ENCODE peak calls at places on chromosomes 6 and 20, in four cellular contexts. S, Q, G and C are unnamed samples. For H3K9me3, the result is how much of the 10 kb centered on the place peaks cover.

GRCh38 chr20:561437-562231 is 18.0 kb upstream of the CSNK2A1 start:
- DNase-seq in Q (peak), S (no peak), G (no peak), C (no peak)

GRCh38 chr6:11609324-11610071 is 71.9 kb downstream of the TMEM170B start:
- DNase-seq in Q (no peak), S (peak), G (peak), C (peak)

GRCh38 chr6:26233608-26234420 is 131.2 kb upstream of the BTN3A2 start:
- DNase-seq in G (peak), Q (peak), S (no peak), C (peak)

GRCh38 chr6:157097255-157097936 is 225.9 kb downstream of the TMEM242 start:
- DNase-seq in Q (no peak), G (no peak), S (no peak), C (no peak)

GRCh38 chr20:24699321-24700165 is 230.1 kb downstream of the SYNDIG1 start:
- DNase-seq in S (no peak), G (peak), Q (no peak), C (no peak)

GRCh38 chr20:22623211-22623610 is 38.8 kb upstream of the FOXA2 start:
- DNase-seq in S (no peak), Q (no peak), G (no peak), C (no peak)

GRCh38 chr6:130473886-130474285 is 108.1 kb downstream of the TMEM200A start:
- DNase-seq in G (no peak), S (no peak), Q (no peak), C (no peak)

GRCh38 chr20:5080384-5080877 is 39.3 kb downstream of the PCNA start:
- DNase-seq in S (peak), G (peak), Q (no peak), C (peak)

GRCh38 chr6:31862344-31863235 is at the start of gene NEU1:
- DNase-seq in G (peak), S (peak), Q (peak), C (peak)

GRCh38 chr6:91970700-91971099 is 1383.8 kb upstream of the MAP3K7 start:
- DNase-seq in S (no peak), Q (no peak), G (no peak), C (no peak)

DNA sequence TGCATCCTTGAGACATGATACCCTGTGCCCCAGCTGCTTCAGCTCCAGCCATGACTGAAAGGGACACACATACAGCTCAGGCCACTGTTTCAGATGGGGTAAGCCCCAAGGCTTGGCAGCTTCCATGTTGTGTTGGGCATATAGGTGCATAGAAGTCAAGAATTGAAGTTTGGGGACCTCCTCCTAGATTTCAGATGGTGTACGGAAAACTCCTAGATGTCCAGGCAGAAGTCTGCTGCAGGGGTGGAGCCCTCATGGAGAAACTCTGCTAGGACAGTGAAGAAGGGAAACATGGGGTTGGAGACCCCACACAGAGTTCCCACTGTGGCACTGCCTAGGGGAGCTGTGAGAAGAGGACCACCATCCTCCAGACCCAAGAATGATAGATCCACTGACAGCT is 1379.0 kb upstream of the MAP3K7 start:
- DNase-seq in S (no peak), G (no peak), Q (no peak), C (no peak)
- H3K9me3 ChIP-seq in S (under half), G (under half), Q (under half), C (under half)

GRCh38 chr6:4805553-4806307 is 29.5 kb downstream of the CDYL start:
- DNase-seq in G (no peak), Q (peak), S (peak), C (peak)
- H3K9me3 ChIP-seq in G (under half), Q (under half), S (under half), C (under half)

GRCh38 chr6:90648873-90649272 is 62.0 kb upstream of the MAP3K7 start:
- DNase-seq in S (no peak), Q (no peak), G (no peak), C (no peak)
- H3K9me3 ChIP-seq in S (under half), Q (under half), G (under half), C (under half)

DNA sequence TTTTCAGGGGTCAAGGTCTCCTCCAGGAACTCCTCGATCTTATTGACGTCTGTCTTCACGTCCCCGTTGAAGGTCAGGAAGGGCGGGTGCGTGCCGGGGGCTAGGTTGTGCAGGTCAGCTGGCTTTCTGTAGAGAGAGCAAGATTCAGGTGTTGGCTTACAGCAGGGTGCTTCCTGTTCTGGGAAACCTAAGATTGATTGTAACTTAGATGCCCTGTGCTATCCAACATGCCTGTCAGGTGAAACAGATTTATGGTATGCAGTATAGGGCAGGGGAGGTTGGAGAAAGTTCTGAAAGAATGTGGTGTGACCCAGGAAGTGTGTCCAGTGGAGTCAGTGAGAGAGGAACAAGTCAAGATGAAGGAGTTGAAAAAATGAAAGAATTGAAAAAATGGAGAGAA is 66.4 kb downstream of the CLIC5 start:
- DNase-seq in Q (no peak), G (no peak), S (no peak), C (no peak)
- H3K9me3 ChIP-seq in Q (under half), G (under half), S (under half), C (under half)

DNA sequence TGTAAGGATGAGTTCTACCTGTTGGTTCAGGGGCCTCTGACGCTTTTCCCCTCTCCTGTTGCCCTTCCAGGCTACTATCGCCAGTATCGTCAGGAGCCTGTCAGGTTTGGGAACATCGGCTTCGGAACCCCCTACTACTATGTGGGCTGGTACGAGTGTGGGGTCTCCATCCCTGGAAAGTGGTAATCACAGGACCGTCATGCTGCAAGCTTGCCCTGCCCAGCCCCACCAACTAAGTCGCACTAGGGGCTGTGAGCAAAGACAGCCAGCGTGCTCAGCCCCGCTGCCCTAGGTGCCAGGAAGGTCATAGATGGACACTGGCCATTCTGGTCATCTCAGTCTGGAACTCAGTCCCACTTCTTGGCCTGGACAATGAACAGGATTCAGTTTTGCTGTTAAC is 102.1 kb downstream of the FNDC1 start:
- DNase-seq in G (no peak), Q (no peak), S (no peak), C (no peak)
- H3K9me3 ChIP-seq in G (under half), Q (under half), S (under half), C (under half)

DNA sequence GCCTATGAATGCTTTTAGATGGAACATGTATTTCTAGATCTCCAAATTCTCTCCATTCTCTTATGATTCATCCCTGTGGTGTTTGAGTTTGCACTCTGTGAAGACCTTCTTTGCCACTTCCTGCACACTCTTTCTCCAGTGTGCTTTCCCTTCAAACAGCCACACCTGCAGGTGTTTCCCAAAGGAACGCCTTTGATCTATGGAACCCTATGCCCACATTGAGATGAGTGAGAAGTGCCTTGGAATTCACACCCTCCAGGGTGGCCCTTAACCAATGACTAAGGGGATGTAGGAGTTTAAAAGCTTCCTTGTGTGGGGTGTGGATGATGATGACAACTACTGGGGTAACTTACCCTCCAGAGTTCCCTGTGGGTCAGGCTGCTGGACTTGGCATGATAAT is 570.1 kb downstream of the DHX35 start:
- DNase-seq in Q (no peak), S (no peak), G (no peak), C (no peak)
- H3K9me3 ChIP-seq in Q (under half), S (under half), G (under half), C (under half)

DNA sequence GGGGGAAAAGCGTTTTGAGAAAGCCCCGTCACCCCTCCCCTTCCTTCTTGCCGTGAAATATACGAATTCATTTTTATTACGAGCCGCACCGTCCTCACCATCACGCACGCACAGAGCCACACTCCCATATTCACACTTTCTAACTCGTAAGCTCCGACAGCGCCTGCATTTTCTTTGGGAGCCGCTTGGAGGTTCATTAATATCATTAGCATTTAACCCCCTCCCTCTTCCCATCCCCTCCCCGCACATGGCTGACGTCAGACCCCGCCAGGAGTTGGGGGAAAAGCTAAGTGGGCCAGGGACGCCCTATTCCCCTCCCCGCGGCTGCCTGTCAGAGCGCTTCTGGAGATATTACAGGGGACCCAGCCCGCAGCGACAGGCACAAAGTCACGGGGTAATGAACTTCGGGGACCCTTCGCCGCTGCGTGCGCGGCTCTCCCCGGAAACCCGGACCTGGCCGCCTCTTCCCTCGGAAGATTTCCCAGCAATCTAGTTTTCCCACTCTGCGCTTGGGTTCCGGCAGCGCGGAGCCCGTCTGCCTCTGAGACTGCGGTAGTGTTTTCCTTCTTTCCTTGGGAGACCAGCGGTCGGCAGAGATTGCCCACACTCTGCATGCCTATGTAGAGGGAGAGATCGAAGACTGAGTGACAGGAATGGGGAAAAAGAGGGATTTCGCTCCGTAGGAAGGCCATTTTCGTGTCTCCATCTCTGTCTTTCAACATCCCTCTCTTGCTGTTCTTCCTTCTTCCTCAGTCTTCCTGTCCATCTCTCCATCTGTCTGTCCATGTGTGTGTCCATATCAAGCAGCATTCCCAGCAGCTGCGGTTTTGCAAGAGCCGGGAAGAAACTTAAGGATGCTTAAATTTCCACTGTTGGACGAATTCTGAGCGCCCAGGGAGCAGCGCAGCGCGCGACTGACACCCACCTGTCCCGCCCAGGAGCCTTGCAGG is at the start of gene NR2E1:
- DNase-seq in G (no peak), S (no peak), Q (peak), C (no peak)
- H3K9me3 ChIP-seq in G (under half), S (under half), Q (under half), C (under half)

GRCh38 chr6:30283761-30284160 is 43.0 kb upstream of the TRIM39 start:
- DNase-seq in G (no peak), Q (no peak), S (no peak), C (no peak)

GRCh38 chr6:30282522-30282921 is 44.2 kb upstream of the TRIM39 start:
- DNase-seq in S (no peak), G (no peak), Q (no peak), C (no peak)

GRCh38 chr6:30287139-30287538 is 39.6 kb upstream of the TRIM39 start:
- DNase-seq in Q (no peak), S (no peak), G (no peak), C (no peak)
- H3K9me3 ChIP-seq in Q (under half), S (under half), G (under half), C (under half)